ENCODE peak calls at places on chromosomes 6 and 20, in seven cellular contexts. F is HCT116, N is PC-3, I is GM23248, Y is hepatocyte, K is HepG2, L is endothelial cell of umbilical vein. O is an unnamed sample. For H4K20me1, the result is how much of the 10 kb centered on the place peaks cover.

GRCh38 chr20:8400461-8400860 is 268.4 kb downstream of the PLCB1 start:
- DNase-seq in F (no peak), N (no peak), I (no peak), Y (no peak), K (no peak), L (no peak), O (no peak)

GRCh38 chr6:163501022-163501421 is 86.5 kb downstream of the QKI start:
- DNase-seq in F (no peak), N (no peak), I (peak), Y (no peak), K (no peak), L (no peak), O (no peak)

GRCh38 chr6:14276667-14277404 is 159.3 kb downstream of the CD83 start:
- DNase-seq in F (no peak), N (no peak), I (no peak), Y (no peak), K (no peak), L (no peak), O (no peak)

GRCh38 chr6:78861509-78861908 is 5.8 kb upstream of the IRAK1BP1 start:
- DNase-seq in F (no peak), N (peak), I (no peak), Y (no peak), K (peak), L (no peak), O (no peak)

GRCh38 chr20:7924692-7925091 is 15.6 kb downstream of the HAO1 start:
- DNase-seq in F (no peak), N (peak), I (peak), Y (peak), K (peak), L (peak), O (peak)

GRCh38 chr20:4812641-4813075 is 90.9 kb downstream of the PRND start:
- DNase-seq in F (no peak), N (no peak), I (no peak), Y (no peak), K (no peak), L (no peak), O (no peak)

GRCh38 chr6:89122625-89123024 is 4.8 kb upstream of the SRSF12 start:
- DNase-seq in F (peak), N (peak), I (peak), Y (peak), K (peak), L (peak), O (peak)

GRCh38 chr6:2721219-2721618 is 29.5 kb downstream of the MYLK4 start:
- DNase-seq in F (no peak), N (no peak), I (no peak), Y (no peak), K (no peak), L (no peak), O (no peak)

GRCh38 chr20:53070714-53071392 is 98.7 kb downstream of the TSHZ2 start:
- DNase-seq in F (no peak), N (no peak), I (peak), Y (no peak), K (peak), L (peak), O (no peak)

GRCh38 chr20:48007356-48007755 is 222.1 kb upstream of the SULF2 start:
- DNase-seq in F (no peak), N (no peak), I (no peak), Y (no peak), K (no peak), L (no peak), O (no peak)

GRCh38 chr6:38493929-38494547 is 145.7 kb downstream of the BTBD9 start:
- DNase-seq in F (peak), N (peak), I (peak), Y (peak), K (peak), L (peak), O (peak)

GRCh38 chr6:11188161-11188915 is 44.1 kb downstream of the NEDD9 start:
- DNase-seq in F (no peak), N (peak), I (peak), Y (peak), K (peak), L (no peak), O (peak)

GRCh38 chr6:36123270-36124139 is 6.8 kb upstream of the MAPK13 start:
- DNase-seq in F (peak), N (peak), I (peak), Y (peak), K (peak), L (peak), O (peak)

GRCh38 chr6:91087864-91088263 is 501.0 kb upstream of the MAP3K7 start:
- DNase-seq in F (no peak), N (no peak), I (no peak), Y (no peak), K (no peak), L (no peak), O (no peak)

GRCh38 chr6:163470611-163471010 is 56.1 kb downstream of the QKI start:
- DNase-seq in F (no peak), N (no peak), I (no peak), Y (no peak), K (no peak), L (no peak), O (no peak)

GRCh38 chr6:1409774-1410465 is 20.5 kb downstream of the FOXF2 start:
- DNase-seq in F (no peak), N (no peak), I (no peak), Y (no peak), K (no peak), L (no peak), O (no peak)
- H3K4me2 ChIP-seq in F (no peak), N (no peak), I (no peak), Y (no peak), K (no peak), L (no peak), O (no peak)

GRCh38 chr20:21102691-21103311 is 3.4 kb downstream of the LINC00237 start:
- DNase-seq in F (no peak), N (no peak), I (peak), Y (peak), K (no peak), L (no peak), O (peak)

GRCh38 chr20:21099653-21100589 is 6.2 kb downstream of the LINC00237 start:
- DNase-seq in F (no peak), N (no peak), I (no peak), Y (peak), K (no peak), L (no peak), O (no peak)

GRCh38 chr20:21100590-21101452 is 5.3 kb downstream of the LINC00237 start:
- DNase-seq in F (no peak), N (no peak), I (peak), Y (no peak), K (no peak), L (peak), O (no peak)

GRCh38 chr20:21102252-21102609 is 3.9 kb downstream of the LINC00237 start:
- DNase-seq in F (no peak), N (no peak), I (no peak), Y (no peak), K (no peak), L (no peak), O (no peak)

GRCh38 chr20:21101453-21102251 is 4.5 kb downstream of the LINC00237 start:
- DNase-seq in F (no peak), N (no peak), I (peak), Y (peak), K (no peak), L (no peak), O (no peak)
- H3K4me3 ChIP-seq in F (no peak), N (no peak), I (no peak), Y (no peak), K (no peak), L (no peak), O (no peak)

GRCh38 chr6:135221042-135221441 is 39.9 kb downstream of the MYB start:
- DNase-seq in F (no peak), N (no peak), I (no peak), Y (no peak), K (no peak), L (no peak), O (no peak)

GRCh38 chr6:135215563-135215962 is 34.5 kb downstream of the MYB start:
- DNase-seq in F (no peak), N (no peak), I (no peak), Y (no peak), K (no peak), L (no peak), O (no peak)

GRCh38 chr6:135215160-135215559 is 34.1 kb downstream of the MYB start:
- DNase-seq in F (no peak), N (no peak), I (no peak), Y (no peak), K (no peak), L (no peak), O (no peak)

GRCh38 chr6:135219346-135219745 is 38.2 kb downstream of the MYB start:
- DNase-seq in F (no peak), N (no peak), I (no peak), Y (no peak), K (no peak), L (no peak), O (no peak)

DNA sequence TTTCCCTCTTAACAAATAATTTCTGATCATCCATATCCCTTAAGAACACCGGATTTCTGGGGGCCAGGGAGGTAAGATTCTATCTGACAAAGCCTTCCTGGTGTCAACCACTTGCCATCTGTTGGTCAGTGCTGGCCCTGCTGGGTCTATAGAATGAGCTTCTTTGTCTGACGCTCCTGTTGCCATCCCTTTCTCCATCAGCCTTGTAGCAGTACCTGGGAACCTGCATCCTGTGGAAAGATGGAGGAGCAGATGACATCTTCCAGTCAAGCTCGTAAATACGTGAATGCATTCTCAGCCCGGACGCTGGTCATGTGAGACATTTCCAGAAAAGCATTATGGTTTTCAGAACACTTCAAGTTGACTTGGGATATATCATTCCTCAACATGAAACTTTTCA is 36.6 kb downstream of the MYB start:
- DNase-seq in F (no peak), N (no peak), I (no peak), Y (no peak), K (no peak), L (no peak), O (no peak)
- H4K20me1 ChIP-seq in F (under half), N (under half), I (under half), Y (under half), K (under half), L (under half), O (under half)

DNA sequence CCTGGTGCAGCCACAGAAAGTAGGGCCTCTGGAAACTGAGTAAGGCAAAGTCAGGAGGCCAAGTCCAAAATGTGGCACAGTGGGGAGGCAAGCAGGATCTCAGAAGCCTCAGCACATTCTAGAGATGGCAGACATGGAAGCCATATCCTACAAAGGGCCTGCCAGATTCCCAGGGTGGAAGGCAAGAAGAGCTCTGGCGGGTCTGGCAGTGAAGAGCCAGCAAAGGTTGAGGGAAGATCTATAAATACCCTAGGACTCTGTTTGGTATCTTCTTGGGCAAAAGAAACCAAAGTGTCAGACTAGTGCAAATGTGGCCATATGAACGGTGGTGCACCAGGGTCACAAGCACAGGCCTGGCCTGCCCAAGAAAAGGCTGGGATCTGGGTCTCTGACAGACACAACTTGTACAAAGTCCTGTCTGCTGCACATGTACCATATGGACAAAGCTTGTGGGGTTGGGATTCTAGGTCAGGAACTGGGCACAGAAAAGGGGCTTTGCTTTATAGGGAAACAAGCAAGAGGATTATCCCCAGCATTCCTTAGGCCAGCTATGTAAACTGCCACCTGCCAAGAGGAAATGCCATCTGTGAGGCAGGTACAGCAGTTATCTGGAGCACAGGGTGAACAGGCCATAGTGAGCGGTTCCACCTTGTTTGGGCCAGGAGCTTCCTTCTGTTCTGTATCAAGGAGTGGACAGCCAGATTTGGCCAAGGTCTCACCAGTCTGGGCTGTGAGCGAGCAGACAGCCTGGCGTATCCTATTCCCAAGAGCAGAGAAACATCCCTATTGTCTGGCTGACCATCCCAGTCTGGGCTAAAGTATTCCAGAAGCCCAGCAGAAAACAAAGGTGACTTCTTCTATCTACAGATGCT is 36.3 kb upstream of the SLC4A11 start:
- DNase-seq in F (no peak), N (no peak), I (no peak), Y (no peak), K (no peak), L (no peak), O (no peak)
- H3K4me2 ChIP-seq in F (no peak), N (no peak), I (no peak), Y (no peak), K (no peak), L (no peak), O (no peak)

GRCh38 chr20:41140226-41141133 is 3.1 kb downstream of the PLCG1 start:
- DNase-seq in F (no peak), N (no peak), I (no peak), Y (no peak), K (peak), L (no peak), O (no peak)
- H3K4me3 ChIP-seq in F (no peak), N (no peak), I (no peak), Y (no peak), K (no peak), L (no peak), O (no peak)

O was measured in mammary epithelial cell.